ENCODE peak calls at places on chromosomes 5 and 9, in six cellular contexts. One of them, this sample, is unnamed.
A peak's percentile ranks its signal among the peaks of the same experiment; 100 is the strongest.

GRCh38 chr9:101561740-101562139 is 28.1 kb downstream of the RNF20 start:
- DNase-seq in H9: no peak
- DNase-seq in H1: no peak
- DNase-seq in IMR-90: no peak
- DNase-seq in trophoblast cell: no peak
- DNase-seq in mesenchymal stem cell: no peak
- DNase-seq in this sample: no peak

GRCh38 chr9:134313470-134313869 is 12.8 kb upstream of the RXRA start:
- DNase-seq in H9: no peak
- DNase-seq in H1: no peak
- DNase-seq in IMR-90: no peak
- DNase-seq in trophoblast cell: no peak
- DNase-seq in mesenchymal stem cell: no peak
- DNase-seq in this sample: no peak

GRCh38 chr5:58156354-58156753 is 303.5 kb downstream of the PLK2 start:
- DNase-seq in H9: no peak
- DNase-seq in H1: no peak
- DNase-seq in IMR-90: peak; percentile 32
- DNase-seq in trophoblast cell: no peak
- DNase-seq in mesenchymal stem cell: peak; percentile 12
- DNase-seq in this sample: no peak

GRCh38 chr5:112183103-112183634 is 235.9 kb downstream of the EPB41L4A start:
- DNase-seq in H9: no peak
- DNase-seq in H1: no peak
- DNase-seq in IMR-90: no peak
- DNase-seq in trophoblast cell: peak; percentile 88
- DNase-seq in mesenchymal stem cell: no peak
- DNase-seq in this sample: peak; percentile 38

GRCh38 chr5:172858990-172859811 is 25.1 kb downstream of the ERGIC1 start:
- DNase-seq in H9: no peak
- DNase-seq in H1: no peak
- DNase-seq in IMR-90: peak; percentile 93
- DNase-seq in trophoblast cell: peak; percentile 93
- DNase-seq in mesenchymal stem cell: peak; percentile 87
- DNase-seq in this sample: no peak

GRCh38 chr5:10702911-10703491 is 58.0 kb downstream of the DAP start:
- DNase-seq in H9: no peak
- DNase-seq in H1: no peak
- DNase-seq in IMR-90: peak; percentile 80
- DNase-seq in trophoblast cell: peak; percentile 94
- DNase-seq in mesenchymal stem cell: peak; percentile 47
- DNase-seq in this sample: no peak

GRCh38 chr9:78109075-78109474 is 77.5 kb upstream of the GNAQ start:
- DNase-seq in H9: no peak
- DNase-seq in H1: no peak
- DNase-seq in IMR-90: no peak
- DNase-seq in trophoblast cell: no peak
- DNase-seq in mesenchymal stem cell: no peak
- DNase-seq in this sample: no peak

GRCh38 chr9:135502873-135503321 is 2.4 kb downstream of the MRPS2 start:
- DNase-seq in H9: no peak
- DNase-seq in H1: no peak
- DNase-seq in IMR-90: no peak
- DNase-seq in trophoblast cell: no peak
- DNase-seq in mesenchymal stem cell: no peak
- DNase-seq in this sample: no peak

GRCh38 chr5:14011089-14012004 is 66.9 kb upstream of the DNAH5 start:
- DNase-seq in H9: peak; percentile 95
- DNase-seq in H1: peak; percentile 94
- DNase-seq in IMR-90: peak; percentile 86
- DNase-seq in trophoblast cell: peak; percentile 93
- DNase-seq in mesenchymal stem cell: peak; percentile 93
- DNase-seq in this sample: peak; percentile 90

GRCh38 chr5:1723957-1724821 is 75.4 kb downstream of the MRPL36 start:
- DNase-seq in H9: no peak
- DNase-seq in H1: peak; percentile 33
- DNase-seq in IMR-90: no peak
- DNase-seq in trophoblast cell: no peak
- DNase-seq in mesenchymal stem cell: no peak
- DNase-seq in this sample: no peak

GRCh38 chr5:108143581-108143980 is 238.3 kb downstream of the FBXL17 start:
- DNase-seq in H9: no peak
- DNase-seq in H1: no peak
- DNase-seq in IMR-90: peak; percentile 67
- DNase-seq in trophoblast cell: peak; percentile 64
- DNase-seq in mesenchymal stem cell: peak; percentile 34
- DNase-seq in this sample: no peak

GRCh38 chr5:174229068-174229467 is 183.6 kb downstream of the NSG2 start:
- DNase-seq in H9: no peak
- DNase-seq in H1: no peak
- DNase-seq in IMR-90: no peak
- DNase-seq in trophoblast cell: no peak
- DNase-seq in mesenchymal stem cell: no peak
- DNase-seq in this sample: no peak

GRCh38 chr5:13606051-13606450 is 338.4 kb downstream of the DNAH5 start:
- DNase-seq in H9: no peak
- DNase-seq in H1: no peak
- DNase-seq in IMR-90: peak; percentile 42
- DNase-seq in trophoblast cell: no peak
- DNase-seq in mesenchymal stem cell: no peak
- DNase-seq in this sample: no peak

GRCh38 chr9:15541862-15542261 is 11.0 kb upstream of the CCDC171 start:
- DNase-seq in H9: no peak
- DNase-seq in H1: no peak
- DNase-seq in IMR-90: peak; percentile 2
- DNase-seq in trophoblast cell: no peak
- DNase-seq in mesenchymal stem cell: peak; percentile 37
- DNase-seq in this sample: no peak

GRCh38 chr5:61308699-61309098 is 23.4 kb upstream of the ZSWIM6 start:
- DNase-seq in H9: no peak
- DNase-seq in H1: no peak
- DNase-seq in IMR-90: no peak
- DNase-seq in trophoblast cell: no peak
- DNase-seq in mesenchymal stem cell: no peak
- DNase-seq in this sample: no peak

GRCh38 chr5:40223884-40224402 is 455.8 kb upstream of the PTGER4 start:
- DNase-seq in H9: no peak
- DNase-seq in H1: no peak
- DNase-seq in IMR-90: peak; percentile 96
- DNase-seq in trophoblast cell: no peak
- DNase-seq in mesenchymal stem cell: peak; percentile 73
- DNase-seq in this sample: no peak

GRCh38 chr5:137622850-137623249 is 113.0 kb downstream of the KLHL3 start:
- DNase-seq in H9: no peak
- DNase-seq in H1: no peak
- DNase-seq in IMR-90: no peak
- DNase-seq in trophoblast cell: peak; percentile 57
- DNase-seq in mesenchymal stem cell: no peak
- DNase-seq in this sample: no peak

GRCh38 chr5:72472031-72472430 is 35.2 kb downstream of the ZNF366 start:
- DNase-seq in H9: no peak
- DNase-seq in H1: no peak
- DNase-seq in IMR-90: no peak
- DNase-seq in trophoblast cell: no peak
- DNase-seq in mesenchymal stem cell: no peak
- DNase-seq in this sample: no peak

GRCh38 chr9:98056403-98057094 is at the start of gene NANS:
- DNase-seq in H9: peak; percentile 97
- DNase-seq in H1: peak; percentile 92
- DNase-seq in IMR-90: peak; percentile 97
- DNase-seq in trophoblast cell: peak; percentile 94
- DNase-seq in mesenchymal stem cell: peak; percentile 95
- DNase-seq in this sample: peak; percentile 87

GRCh38 chr9:98062161-98062560 is 5.6 kb downstream of the NANS start:
- DNase-seq in H9: no peak
- DNase-seq in H1: no peak
- DNase-seq in IMR-90: no peak
- DNase-seq in trophoblast cell: no peak
- DNase-seq in mesenchymal stem cell: no peak
- DNase-seq in this sample: no peak

GRCh38 chr9:98054376-98054951 is 2.1 kb upstream of the NANS start:
- DNase-seq in H9: no peak
- DNase-seq in H1: no peak
- DNase-seq in IMR-90: no peak
- DNase-seq in trophoblast cell: no peak
- DNase-seq in mesenchymal stem cell: no peak
- DNase-seq in this sample: no peak

DNA sequence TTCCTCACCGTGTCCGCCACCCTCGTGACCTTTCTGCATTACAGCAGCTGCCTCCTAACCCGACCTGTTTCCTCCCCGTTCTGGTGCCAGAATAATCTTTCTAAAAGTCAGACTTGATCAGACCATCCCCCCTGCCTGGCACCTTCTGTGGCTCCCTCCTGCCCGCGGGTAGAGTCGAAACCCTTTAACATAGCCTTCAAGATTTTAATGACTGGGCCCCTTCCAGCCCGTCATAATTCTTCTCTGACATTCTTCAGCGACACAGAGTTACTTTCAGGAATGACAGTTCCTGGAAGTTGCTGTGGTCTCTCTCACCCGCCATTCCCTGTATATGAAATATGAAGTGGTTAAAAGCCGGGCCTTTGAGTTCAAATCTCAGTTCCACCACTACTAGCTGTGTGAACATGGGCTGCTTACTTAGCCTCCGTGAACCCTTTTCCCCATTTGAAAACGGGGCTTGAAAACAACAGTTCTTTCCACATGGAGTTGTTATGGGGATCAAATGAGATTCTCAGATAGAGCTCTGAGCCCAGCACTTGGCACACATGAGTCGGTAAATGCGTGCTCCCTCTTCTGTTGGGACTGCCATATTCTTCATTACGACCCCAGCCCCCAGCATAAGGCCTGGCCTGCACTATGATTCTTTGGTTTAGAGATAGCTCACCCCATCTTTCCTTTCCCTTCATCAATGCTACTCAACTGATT is 715 bp downstream of the NANS start:
- DNase-seq in H9: no peak
- DNase-seq in H1: no peak
- DNase-seq in IMR-90: peak; percentile 13
- DNase-seq in trophoblast cell: peak; percentile 51
- DNase-seq in mesenchymal stem cell: peak; percentile 50
- DNase-seq in this sample: no peak
- H2BK120ac ChIP-seq in H9: no peak overlapping the region
- H2BK120ac ChIP-seq in H1: no peak overlapping the region
- H2BK120ac ChIP-seq in IMR-90: peak overlapping the region; percentile 0
- H2BK120ac ChIP-seq in trophoblast cell: no peak overlapping the region
- H2BK120ac ChIP-seq in mesenchymal stem cell: peak overlapping the region; percentile 80
- H2BK120ac ChIP-seq in this sample: no peak overlapping the region

GRCh38 chr5:141478321-141478945 is 2.7 kb downstream of the PCDHGC3 start:
- DNase-seq in H9: peak; percentile 89
- DNase-seq in H1: peak; percentile 88
- DNase-seq in IMR-90: peak; percentile 52
- DNase-seq in trophoblast cell: peak; percentile 59
- DNase-seq in mesenchymal stem cell: no peak
- DNase-seq in this sample: no peak
- H3K14ac ChIP-seq in H9: no peak overlapping the region
- H3K14ac ChIP-seq in H1: no peak overlapping the region
- H3K14ac ChIP-seq in IMR-90: peak overlapping the region; percentile 31
- H3K14ac ChIP-seq in trophoblast cell: no peak overlapping the region
- H3K14ac ChIP-seq in mesenchymal stem cell: no peak overlapping the region
- H3K14ac ChIP-seq in this sample: no peak overlapping the region

GRCh38 chr9:469672-470040 is 255.0 kb downstream of the DOCK8 start:
- DNase-seq in H9: peak; percentile 59
- DNase-seq in H1: peak; percentile 71
- DNase-seq in IMR-90: no peak
- DNase-seq in trophoblast cell: no peak
- DNase-seq in mesenchymal stem cell: no peak
- DNase-seq in this sample: no peak
- H2BK120ac ChIP-seq in H9: no peak overlapping the region
- H2BK120ac ChIP-seq in H1: no peak overlapping the region
- H2BK120ac ChIP-seq in IMR-90: no peak overlapping the region
- H2BK120ac ChIP-seq in trophoblast cell: peak overlapping the region; percentile 35
- H2BK120ac ChIP-seq in mesenchymal stem cell: no peak overlapping the region
- H2BK120ac ChIP-seq in this sample: no peak overlapping the region

DNA sequence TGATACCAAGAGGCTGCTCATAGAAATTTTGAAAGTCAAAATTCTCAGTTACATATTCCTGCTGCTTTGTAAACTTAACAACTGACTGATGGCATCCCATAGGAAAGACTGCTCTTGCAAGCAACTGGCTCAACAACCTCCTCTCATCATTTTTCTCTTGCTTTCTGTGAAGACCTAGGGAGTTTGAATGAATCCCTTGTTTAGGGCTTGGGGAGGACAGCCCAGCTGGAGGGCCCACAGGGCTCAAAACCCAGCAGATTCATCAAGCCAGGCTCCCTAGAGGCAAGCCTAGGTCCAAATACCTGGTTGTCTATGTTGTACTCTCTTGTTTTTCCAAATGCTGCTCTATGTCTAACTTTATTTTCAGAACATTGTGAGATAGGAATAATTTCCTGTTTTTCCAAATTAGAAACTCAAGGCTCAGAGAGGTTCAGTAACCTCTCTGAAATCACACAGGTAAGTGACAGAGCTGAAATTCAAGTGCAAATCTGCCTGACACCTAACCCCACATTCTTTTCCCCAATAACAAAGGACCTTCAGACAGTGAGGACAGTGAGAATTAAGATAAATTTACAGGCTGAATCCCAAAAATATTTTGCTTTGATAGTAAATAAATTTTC is 558.9 kb upstream of the KLF4 start:
- DNase-seq in H9: no peak
- DNase-seq in H1: no peak
- DNase-seq in IMR-90: no peak
- DNase-seq in trophoblast cell: no peak
- DNase-seq in mesenchymal stem cell: no peak
- DNase-seq in this sample: no peak
- H3K14ac ChIP-seq in H9: no peak overlapping the region
- H3K14ac ChIP-seq in H1: no peak overlapping the region
- H3K14ac ChIP-seq in IMR-90: peak overlapping the region; percentile 89
- H3K14ac ChIP-seq in trophoblast cell: no peak overlapping the region
- H3K14ac ChIP-seq in mesenchymal stem cell: no peak overlapping the region
- H3K14ac ChIP-seq in this sample: no peak overlapping the region

GRCh38 chr5:124747770-124748686 is 1.6 kb upstream of the ZNF608 start:
- DNase-seq in H9: no peak
- DNase-seq in H1: no peak
- DNase-seq in IMR-90: peak; percentile 44
- DNase-seq in trophoblast cell: peak; percentile 47
- DNase-seq in mesenchymal stem cell: peak; percentile 75
- DNase-seq in this sample: no peak
- H2BK120ac ChIP-seq in H9: no peak overlapping the region
- H2BK120ac ChIP-seq in H1: peak overlapping the region; percentile 21
- H2BK120ac ChIP-seq in IMR-90: peak overlapping the region; percentile 93
- H2BK120ac ChIP-seq in trophoblast cell: peak overlapping the region; percentile 49
- H2BK120ac ChIP-seq in mesenchymal stem cell: peak overlapping the region; percentile 98
- H2BK120ac ChIP-seq in this sample: no peak overlapping the region

This sample was measured in neuronal stem cell.